ENCODE peak calls at places on chromosomes 7 and 10, in four cellular contexts. O, J, P and C are unnamed samples.

GRCh38 chr10:44981172-44982113 is 2.8 kb upstream of the DEPP1 start:
- DNase-seq in O (peak), J (no peak), P (peak), C (no peak)

GRCh38 chr7:47807126-47807525 is 141.1 kb downstream of the PKD1L1 start:
- DNase-seq in O (no peak), J (no peak), P (no peak), C (no peak)

GRCh38 chr10:93488956-93489528 is 6.9 kb upstream of the MYOF start:
- DNase-seq in O (no peak), J (no peak), P (no peak), C (no peak)

GRCh38 chr10:45420453-45421192 is 46.6 kb downstream of the ALOX5 start:
- DNase-seq in O (peak), J (no peak), P (no peak), C (no peak)

GRCh38 chr10:80202934-80203834 is 2.2 kb downstream of the ANXA11 start:
- DNase-seq in O (peak), J (peak), P (peak), C (no peak)

GRCh38 chr10:28425431-28425830 is 107.5 kb upstream of the WAC start:
- DNase-seq in O (no peak), J (no peak), P (no peak), C (no peak)

GRCh38 chr10:72322280-72323058 is 32.2 kb downstream of the DNAJB12 start:
- DNase-seq in O (peak), J (no peak), P (peak), C (no peak)

GRCh38 chr7:131604841-131605279 is 48.4 kb upstream of the PODXL start:
- DNase-seq in O (peak), J (no peak), P (no peak), C (no peak)

GRCh38 chr7:151384352-151384697 is 25.5 kb downstream of the WDR86 start:
- DNase-seq in O (no peak), J (no peak), P (peak), C (no peak)

GRCh38 chr7:92987095-92987494 is 130.7 kb downstream of the SAMD9 start:
- DNase-seq in O (peak), J (no peak), P (no peak), C (no peak)

GRCh38 chr7:2049782-2050510 is 182.8 kb downstream of the MAD1L1 start:
- DNase-seq in O (no peak), J (no peak), P (no peak), C (no peak)

GRCh38 chr7:56537952-56538351 is 421.7 kb upstream of the NUPR2 start:
- DNase-seq in O (no peak), J (no peak), P (no peak), C (no peak)

GRCh38 chr7:27765856-27766255 is 25.9 kb downstream of the TAX1BP1 start:
- DNase-seq in O (no peak), J (no peak), P (no peak), C (no peak)

GRCh38 chr10:48899781-48900180 is 39.9 kb downstream of the LRRC18 start:
- DNase-seq in O (no peak), J (no peak), P (peak), C (no peak)

GRCh38 chr7:134891262-134892001 is 94.9 kb upstream of the AGBL3 start:
- DNase-seq in O (peak), J (no peak), P (peak), C (peak)

GRCh38 chr10:61464461-61465215 is 11.5 kb upstream of the TMEM26 start:
- DNase-seq in O (peak), J (no peak), P (no peak), C (no peak)

GRCh38 chr7:96075510-96076349 is 246.2 kb downstream of the SLC25A13 start:
- DNase-seq in O (peak), J (peak), P (peak), C (peak)

GRCh38 chr10:60940435-60940834 is 3.5 kb downstream of the RHOBTB1 start:
- DNase-seq in O (no peak), J (no peak), P (no peak), C (no peak)

GRCh38 chr7:111091623-111092370 is 870 bp downstream of the LRRN3 start:
- DNase-seq in O (no peak), J (no peak), P (no peak), C (peak)

GRCh38 chr7:134527979-134528371 is 608 bp downstream of the AKR1B10 start:
- DNase-seq in O (peak), J (no peak), P (no peak), C (no peak)

GRCh38 chr7:39691821-39692220 is 68.4 kb downstream of the RALA start:
- DNase-seq in O (peak), J (no peak), P (no peak), C (no peak)

GRCh38 chr10:72320676-72321247 is 34.0 kb downstream of the DNAJB12 start:
- DNase-seq in O (peak), J (peak), P (peak), C (peak)

GRCh38 chr7:36875794-36876193 is 151.5 kb upstream of the AOAH start:
- DNase-seq in O (peak), J (no peak), P (no peak), C (no peak)

GRCh38 chr10:72077275-72077990 is 10.9 kb downstream of the SPOCK2 start:
- DNase-seq in O (no peak), J (no peak), P (no peak), C (no peak)

GRCh38 chr7:53015463-53015862 is 20.0 kb upstream of the POM121L12 start:
- DNase-seq in O (no peak), J (no peak), P (no peak), C (no peak)

GRCh38 chr7:94127026-94127425 is 122.9 kb upstream of the BET1 start:
- DNase-seq in O (no peak), J (no peak), P (no peak), C (no peak)

GRCh38 chr10:112246-112645 is 23.0 kb upstream of the ZMYND11 start:
- DNase-seq in O (peak), J (no peak), P (no peak), C (no peak)

GRCh38 chr7:4787541-4787940 is 12.1 kb downstream of the AP5Z1 start:
- DNase-seq in O (no peak), J (no peak), P (no peak), C (no peak)

GRCh38 chr10:21144047-21144446 is 246.9 kb upstream of the NEBL start:
- DNase-seq in O (peak), J (no peak), P (no peak), C (no peak)

GRCh38 chr7:24435002-24435401 is 138.2 kb upstream of the PALS2 start:
- DNase-seq in O (no peak), J (no peak), P (no peak), C (no peak)

GRCh38 chr10:110074298-110074697 is 66.5 kb downstream of the ADD3 start:
- DNase-seq in O (no peak), J (peak), P (no peak), C (no peak)

GRCh38 chr10:101131962-101132635 is 999 bp downstream of the TLX1 start:
- DNase-seq in O (no peak), J (no peak), P (no peak), C (no peak)

GRCh38 chr7:102220229-102220850 is 66.3 kb upstream of the SH2B2 start:
- DNase-seq in O (peak), J (no peak), P (no peak), C (no peak)

GRCh38 chr10:52652431-52653220 is 120.0 kb downstream of the MBL2 start:
- DNase-seq in O (no peak), J (no peak), P (no peak), C (no peak)

DNA sequence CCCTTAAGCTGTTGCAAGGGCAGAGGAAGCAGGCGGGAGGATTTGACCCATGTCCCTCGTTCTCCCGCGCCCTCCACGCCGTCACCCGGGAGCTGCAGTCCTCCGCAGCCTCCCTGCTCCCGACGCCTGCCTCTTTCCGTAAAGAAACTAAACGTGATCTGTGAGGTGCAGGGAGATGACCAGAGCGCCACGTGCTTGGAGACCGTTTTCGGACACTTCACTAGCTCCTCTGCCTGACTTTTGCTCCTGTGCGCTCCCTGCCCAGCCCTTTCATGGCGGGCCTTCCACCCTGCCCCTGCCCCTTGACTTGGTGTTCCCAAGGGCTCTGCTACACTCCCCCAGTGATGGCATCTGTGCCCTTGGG is 171.2 kb downstream of the LSM5 start:
- DNase-seq in O (no peak), J (no peak), P (no peak), C (no peak)
- H3K4me3 ChIP-seq in O (no peak), J (no peak), P (no peak), C (no peak)

DNA sequence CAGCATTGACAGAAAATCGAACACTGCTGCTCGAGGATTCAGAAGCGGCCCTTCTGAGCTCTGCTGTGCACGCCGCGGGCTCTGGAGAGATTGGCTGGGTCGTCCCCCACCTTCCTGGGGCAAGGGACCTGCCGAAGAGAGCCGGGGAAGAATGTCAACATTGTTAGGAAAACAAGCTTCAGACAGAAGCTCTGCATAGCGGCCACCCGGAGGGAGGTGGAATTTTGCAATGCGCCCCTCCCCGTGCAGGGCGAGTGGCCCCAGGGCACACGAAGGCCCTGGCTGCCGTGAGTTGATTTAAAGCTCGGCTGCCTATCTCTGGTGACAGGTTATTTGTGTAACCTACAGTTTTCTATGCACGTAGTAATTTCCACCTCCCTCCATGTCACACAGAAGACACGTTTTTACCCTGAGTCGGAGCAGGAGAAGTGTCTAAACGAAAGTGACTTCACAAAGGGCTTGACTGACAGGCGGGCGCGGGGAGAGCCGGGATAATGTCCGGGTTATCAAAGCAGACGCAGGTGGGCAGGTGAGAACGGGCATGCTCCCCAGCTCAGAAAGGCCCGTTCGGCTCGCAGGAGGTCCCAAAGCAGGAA is 84.7 kb downstream of the PDGFA start:
- DNase-seq in O (peak), J (no peak), P (no peak), C (no peak)
- H3K4me3 ChIP-seq in O (peak), J (no peak), P (peak), C (no peak)

DNA sequence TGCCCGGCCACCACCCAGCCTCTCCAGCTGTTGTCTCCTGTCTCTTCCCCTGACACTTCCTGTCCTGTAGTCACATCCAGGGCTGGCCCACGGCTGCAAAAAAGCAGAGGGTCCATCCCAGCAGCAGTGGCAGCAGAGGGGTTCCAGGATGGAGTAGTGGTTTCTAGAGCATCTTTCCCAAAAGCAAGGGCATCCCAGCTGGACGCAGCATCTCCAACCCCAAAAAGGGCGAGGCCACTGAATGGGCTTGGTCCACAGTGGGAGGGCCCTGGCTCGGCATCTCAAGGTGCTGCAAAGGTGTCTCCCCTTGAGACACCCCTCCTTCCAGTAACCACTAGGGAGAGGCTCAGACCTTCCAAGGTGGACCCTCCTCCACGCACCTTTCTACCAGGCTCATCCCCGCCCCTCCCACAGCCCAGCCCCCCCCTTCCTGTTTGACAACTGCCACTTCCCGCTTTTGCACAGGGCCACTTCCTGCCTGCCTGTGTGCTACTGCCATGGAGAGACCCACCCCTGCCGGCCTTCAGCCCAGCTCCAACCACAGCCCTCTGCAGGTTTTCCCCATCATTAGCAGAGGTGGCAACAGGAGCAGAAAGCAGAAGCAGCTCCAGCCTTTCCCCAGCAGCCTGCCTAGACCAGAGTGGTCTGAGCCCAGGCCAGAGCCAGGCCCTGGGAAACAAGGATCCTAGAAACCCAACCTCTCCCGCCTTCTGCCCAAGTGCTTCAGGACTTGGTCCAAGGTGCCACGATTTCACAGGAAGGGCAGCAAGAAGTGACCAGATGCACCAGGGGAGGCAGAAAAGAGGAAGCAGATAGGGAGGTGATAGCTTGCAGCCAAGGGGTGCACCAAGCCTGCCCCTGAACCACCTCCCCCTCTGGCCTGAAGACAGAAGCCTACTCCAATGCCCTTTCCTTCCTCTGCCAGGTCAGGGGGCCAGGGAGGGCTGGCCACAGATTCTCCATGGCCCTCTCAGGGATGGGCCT is 8.6 kb downstream of the CAMK2G start:
- DNase-seq in O (no peak), J (no peak), P (no peak), C (no peak)
- H3K4me3 ChIP-seq in O (no peak), J (no peak), P (no peak), C (no peak)

GRCh38 chr7:158186406-158186805 is 401.2 kb downstream of the PTPRN2 start:
- DNase-seq in O (no peak), J (no peak), P (no peak), C (no peak)
- H3K4me3 ChIP-seq in O (no peak), J (no peak), P (no peak), C (no peak)

GRCh38 chr7:120990468-120991118 is 2.1 kb downstream of the CPED1 start:
- DNase-seq in O (no peak), J (peak), P (no peak), C (no peak)
- H3K4me3 ChIP-seq in O (no peak), J (peak), P (peak), C (no peak)

GRCh38 chr10:4677296-4678021 is 148.5 kb upstream of the AKR1E2 start:
- DNase-seq in O (peak), J (no peak), P (no peak), C (no peak)
- H3K4me3 ChIP-seq in O (peak), J (no peak), P (no peak), C (no peak)